ENCODE peak calls at places on chromosomes 11 and 22, in four cellular contexts. N is H9, Y is thoracic aorta, K is suprapubic skin. U is an unnamed sample.

GRCh38 chr11:2980168-2980840 is 11.8 kb downstream of the NAP1L4 start:
- DNase-seq in N (no peak), Y (no peak), K (no peak), U (no peak)

GRCh38 chr11:15944460-15944859 is 411.9 kb downstream of the SOX6 start:
- DNase-seq in N (peak; percentile 47), Y (no peak), K (no peak), U (no peak)

GRCh38 chr22:39348909-39349505 is 784 bp upstream of the SYNGR1 start:
- DNase-seq in N (no peak), Y (no peak), K (no peak), U (no peak)

GRCh38 chr11:63667993-63668392 is 3.2 kb downstream of the ATL3 start:
- DNase-seq in N (no peak), Y (no peak), K (no peak), U (no peak)

GRCh38 chr11:121231576-121232278 is 60.8 kb upstream of the SC5D start:
- DNase-seq in N (no peak), Y (no peak), K (no peak), U (no peak)

GRCh38 chr11:26953770-26954392 is 40.0 kb upstream of the FIBIN start:
- DNase-seq in N (no peak), Y (no peak), K (no peak), U (no peak)

GRCh38 chr22:47307812-47308211 is 545.4 kb downstream of the TBC1D22A start:
- DNase-seq in N (no peak), Y (no peak), K (no peak), U (no peak)

GRCh38 chr11:67022341-67022933 is 497 bp upstream of the SYT12 start:
- DNase-seq in N (no peak), Y (no peak), K (no peak), U (no peak)

DNA sequence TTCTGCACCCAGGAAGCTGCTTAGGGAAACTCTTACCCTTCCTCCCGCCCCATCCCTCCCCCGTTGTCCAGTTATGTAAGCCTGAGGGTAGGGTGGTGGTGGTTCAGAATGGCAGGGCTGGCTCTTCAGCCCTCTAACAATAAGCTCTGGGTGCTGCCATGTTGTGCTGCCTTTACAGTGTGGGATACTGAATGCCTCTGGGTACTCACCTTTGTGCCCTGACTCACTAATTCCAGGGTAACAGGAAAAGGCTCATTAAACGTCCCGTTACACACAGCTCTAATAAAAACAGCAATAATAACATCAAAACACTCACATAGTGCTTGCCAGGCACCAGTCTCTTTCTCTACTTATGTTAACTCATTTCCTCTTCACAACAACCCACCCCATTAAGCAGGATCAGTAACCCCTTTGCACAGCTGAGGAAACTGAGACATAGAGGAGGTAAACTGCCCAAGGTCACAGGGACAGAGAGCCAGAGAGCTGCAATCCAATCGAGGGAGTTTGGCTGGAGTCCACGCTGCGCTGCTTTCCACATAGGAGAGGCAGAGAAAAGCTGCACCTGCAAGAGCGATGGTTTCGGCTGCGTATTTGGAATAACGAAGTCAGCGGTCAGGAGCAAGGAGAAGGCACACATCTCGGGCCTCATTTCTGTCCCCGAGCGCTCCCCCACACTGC is 41.9 kb upstream of the CLDN5 start:
- DNase-seq in N (no peak), Y (no peak), K (peak; percentile 57), U (no peak)
- H3K27ac ChIP-seq in N (no peak overlapping the region), Y (no peak overlapping the region), K (peak overlapping the region; percentile 28), U (no peak overlapping the region)

DNA sequence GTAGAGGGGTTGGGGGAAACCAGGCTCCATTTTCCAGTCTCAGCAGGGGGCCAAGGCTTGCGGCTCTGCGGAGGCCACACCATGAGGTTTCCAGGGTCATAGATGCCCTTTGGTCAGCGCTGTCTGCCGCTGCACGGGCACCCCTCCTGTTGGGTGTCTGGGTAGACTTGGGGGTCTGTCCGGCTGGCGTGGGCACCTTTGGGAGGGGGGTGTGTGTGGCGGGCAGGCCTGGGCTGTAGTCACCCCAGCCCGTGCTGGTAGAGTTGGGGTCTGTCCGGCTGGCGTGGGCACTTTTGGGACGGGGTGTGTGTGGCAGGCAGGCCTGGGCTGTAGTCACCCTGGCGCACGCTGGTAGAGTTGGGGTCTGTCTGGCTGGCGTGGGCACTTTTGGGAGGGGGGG is 18.6 kb downstream of the LSP1 start:
- DNase-seq in N (no peak), Y (no peak), K (no peak), U (no peak)
- H3K27ac ChIP-seq in N (no peak overlapping the region), Y (no peak overlapping the region), K (peak overlapping the region; percentile 77), U (peak overlapping the region; percentile 94)

GRCh38 chr11:19441288-19441687 is 200.5 kb upstream of the E2F8 start:
- DNase-seq in N (no peak), Y (no peak), K (no peak), U (no peak)
- H3K27ac ChIP-seq in N (no peak overlapping the region), Y (no peak overlapping the region), K (no peak overlapping the region), U (no peak overlapping the region)

GRCh38 chr11:134040386-134041297 is 28.2 kb upstream of the JAM3 start:
- DNase-seq in N (no peak), Y (no peak), K (no peak), U (peak; percentile 88)
- H3K27ac ChIP-seq in N (no peak overlapping the region), Y (no peak overlapping the region), K (peak overlapping the region; percentile 65), U (peak overlapping the region; percentile 57)

GRCh38 chr22:24060375-24060788 is 49.3 kb downstream of the CABIN1 start:
- DNase-seq in N (no peak), Y (peak; percentile 45), K (no peak), U (peak; percentile 76)
- H3K27ac ChIP-seq in N (no peak overlapping the region), Y (peak overlapping the region; percentile 23), K (peak overlapping the region; percentile 30), U (peak overlapping the region; percentile 72)

DNA sequence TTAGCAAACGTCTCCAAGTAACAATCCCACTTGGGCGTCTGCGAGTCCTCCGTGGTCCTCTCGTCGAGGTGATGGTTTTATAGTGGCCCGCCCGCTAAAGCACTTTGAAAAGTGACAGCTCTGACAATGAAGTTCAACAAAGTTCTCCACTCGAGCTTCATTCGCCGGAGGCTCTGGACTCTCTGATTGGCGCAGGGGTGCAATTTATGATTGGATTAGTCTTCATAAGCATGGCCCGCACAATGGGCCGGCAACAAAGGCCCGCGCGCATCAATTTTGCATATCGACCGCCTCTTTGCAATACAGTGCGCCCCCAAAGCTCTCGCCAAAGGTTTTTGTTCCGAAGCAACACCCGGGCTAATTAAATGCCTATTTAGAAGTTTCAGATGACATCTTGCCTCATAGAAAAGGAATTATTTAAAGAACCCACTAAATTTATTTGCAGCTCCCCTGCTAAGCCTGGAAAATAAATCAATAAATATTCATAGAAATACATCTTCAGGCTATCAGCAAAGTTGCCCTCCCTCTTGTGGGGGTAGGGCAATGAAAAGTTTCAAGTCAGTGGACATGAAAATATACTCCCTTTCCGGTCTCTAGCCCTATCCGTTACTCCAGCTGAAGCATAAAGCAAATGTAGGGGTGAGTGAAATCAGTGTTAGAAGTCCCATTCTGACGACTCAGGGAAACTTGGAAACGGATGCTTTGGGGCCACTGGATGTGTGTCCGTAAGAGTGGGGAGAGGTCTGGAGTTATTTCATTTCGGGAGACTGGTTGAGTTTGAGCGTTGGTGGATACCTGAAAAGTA is at the start of gene DBX1:
- DNase-seq in N (no peak), Y (no peak), K (no peak), U (no peak)
- H3K27ac ChIP-seq in N (no peak within 1 kb of the TSS), Y (no peak within 1 kb of the TSS), K (no peak within 1 kb of the TSS), U (no peak within 1 kb of the TSS)